ENCODE peak calls at places on chromosomes 3 and 15, in five cellular contexts. Q is A673, A is body of pancreas, U is GM12865, X is transverse colon. J is an unnamed sample.

GRCh38 chr3:74562528-74563190 is 51.8 kb downstream of the CNTN3 start:
- DNase-seq in Q (no peak), U (no peak), A (no peak), X (no peak), J (no peak)

GRCh38 chr15:51828621-51829359 is 663 bp upstream of the TMOD3 start:
- DNase-seq in A (no peak), Q (no peak), U (no peak), X (no peak), J (peak)

GRCh38 chr15:52306270-52306669 is 10.7 kb upstream of the MYO5C start:
- DNase-seq in U (no peak), A (no peak), X (no peak), Q (no peak), J (no peak)

GRCh38 chr3:146026547-146026946 is 134.4 kb downstream of the PLOD2 start:
- DNase-seq in Q (peak), A (no peak), U (no peak), X (no peak), J (no peak)

GRCh38 chr3:187795207-187795960 is 50.1 kb upstream of the BCL6 start:
- DNase-seq in X (peak), A (peak), U (no peak), Q (no peak), J (peak)

GRCh38 chr15:51647128-51647562 is 24.6 kb upstream of the DMXL2 start:
- DNase-seq in Q (peak), U (peak), A (no peak), X (peak), J (peak)

GRCh38 chr15:81327526-81327925 is 3.6 kb upstream of the STARD5 start:
- DNase-seq in U (no peak), Q (no peak), A (no peak), X (no peak), J (no peak)

GRCh38 chr3:195195321-195196209 is 75.4 kb downstream of the XXYLT1 start:
- DNase-seq in U (no peak), Q (peak), A (no peak), X (no peak), J (no peak)

GRCh38 chr3:89113887-89114840 is 6.7 kb downstream of the EPHA3 start:
- DNase-seq in A (peak), Q (peak), U (peak), X (peak), J (peak)

GRCh38 chr3:133901083-133901482 is 5.4 kb upstream of the RAB6B start:
- DNase-seq in Q (no peak), U (no peak), X (no peak), A (no peak), J (no peak)

GRCh38 chr15:76904461-76905012 is 603 bp downstream of the SCAPER start:
- DNase-seq in X (peak), A (peak), Q (peak), U (peak), J (peak)

GRCh38 chr3:137110392-137110996 is 152.7 kb downstream of the IL20RB start:
- DNase-seq in Q (peak), X (no peak), U (peak), A (no peak), J (peak)

GRCh38 chr3:120795017-120795648 is 52.6 kb downstream of the GTF2E1 start:
- DNase-seq in U (peak), A (peak), X (peak), Q (peak), J (peak)

GRCh38 chr3:171704814-171705213 is 105.5 kb downstream of the PLD1 start:
- DNase-seq in U (no peak), X (no peak), Q (peak), A (no peak), J (no peak)

GRCh38 chr3:171700157-171700556 is 110.1 kb downstream of the PLD1 start:
- DNase-seq in U (no peak), X (no peak), Q (no peak), A (no peak), J (no peak)

GRCh38 chr3:171700653-171701052 is 109.6 kb downstream of the PLD1 start:
- DNase-seq in Q (no peak), A (no peak), U (no peak), X (no peak), J (no peak)

GRCh38 chr3:171703144-171703543 is 107.1 kb downstream of the PLD1 start:
- DNase-seq in U (no peak), Q (no peak), A (no peak), X (no peak), J (no peak)

DNA sequence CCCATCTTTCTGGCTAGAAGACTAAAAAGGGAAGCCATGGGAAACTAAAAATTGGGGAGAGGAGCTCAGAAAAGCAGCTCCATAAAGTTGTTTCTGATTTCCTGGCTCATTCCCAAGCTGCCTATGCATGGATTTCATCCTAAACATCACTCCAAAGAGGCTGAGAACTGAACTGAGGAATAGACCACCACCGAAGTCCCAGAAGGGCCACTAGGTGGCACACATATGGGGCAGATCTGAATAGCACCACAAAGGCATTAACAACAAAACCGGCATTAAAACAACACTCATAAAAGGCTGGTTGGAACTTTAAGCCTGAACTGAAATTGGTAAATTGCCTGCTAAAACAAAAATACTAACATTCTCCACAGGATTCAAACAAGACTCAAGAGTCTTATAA is 106.3 kb downstream of the PLD1 start:
- DNase-seq in Q (peak), A (peak), X (peak), U (peak), J (peak)
- TF ChIP-seq CTCF in Q (peak), A (peak), X (peak), U (peak), J (peak)

DNA sequence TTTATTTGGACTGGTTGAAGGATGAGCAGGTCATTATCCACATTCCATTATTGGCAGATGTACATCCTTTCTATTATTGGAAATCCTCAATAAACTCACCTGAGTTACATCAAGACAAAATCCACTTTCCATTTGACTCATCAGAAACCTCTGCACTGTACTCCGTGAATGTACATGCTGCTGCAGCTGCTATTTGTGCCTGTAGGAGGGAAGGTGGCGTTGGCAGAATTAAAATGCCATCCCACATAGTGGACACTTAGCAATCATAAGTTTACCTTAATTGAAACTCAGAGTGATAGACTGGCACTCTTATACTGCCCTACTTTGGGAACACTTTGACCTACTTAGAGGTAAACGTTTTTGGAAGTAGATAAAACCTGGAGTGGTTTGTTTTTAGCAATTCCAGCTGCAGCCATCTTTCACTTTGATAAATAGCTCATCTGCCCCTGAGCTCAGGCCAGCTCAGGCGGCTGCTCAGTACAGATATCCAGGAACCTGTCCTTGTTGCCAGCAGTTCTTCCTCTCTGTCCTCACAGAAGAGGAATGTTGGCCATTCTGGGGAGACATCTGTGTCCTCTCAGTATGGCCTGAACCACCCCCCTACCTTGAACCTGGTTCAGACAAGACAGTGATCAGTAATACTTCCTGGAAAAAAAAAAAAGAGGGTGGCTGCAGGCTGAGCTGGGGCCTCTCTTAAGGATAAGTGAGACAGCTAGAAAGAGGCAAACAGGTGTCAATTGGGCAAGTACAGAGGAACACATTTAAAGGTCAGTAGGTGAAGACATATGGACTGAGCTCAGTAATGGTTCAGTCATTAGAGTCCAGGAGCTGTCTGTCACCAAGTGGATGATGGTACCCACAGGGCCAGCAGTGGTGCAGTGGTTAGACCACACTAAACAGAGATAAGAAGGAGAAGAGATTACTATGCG is 153.4 kb upstream of the UMPS start:
- DNase-seq in U (peak), Q (no peak), X (no peak), A (no peak), J (no peak)
- TF ChIP-seq CTCF in U (peak), Q (no peak), X (no peak), A (no peak), J (no peak)

GRCh38 chr3:71376499-71376898 is 207.0 kb downstream of the FOXP1 start:
- DNase-seq in U (no peak), X (no peak), Q (no peak), A (no peak), J (no peak)

GRCh38 chr3:71376911-71377310 is 206.6 kb downstream of the FOXP1 start:
- DNase-seq in U (no peak), Q (no peak), A (no peak), X (no peak), J (no peak)

GRCh38 chr3:71378509-71378908 is 205.0 kb downstream of the FOXP1 start:
- DNase-seq in U (no peak), A (no peak), X (no peak), Q (no peak), J (no peak)

GRCh38 chr3:71384393-71384792 is 199.1 kb downstream of the FOXP1 start:
- DNase-seq in Q (no peak), U (no peak), A (no peak), X (no peak), J (no peak)

GRCh38 chr3:71380096-71380495 is 203.4 kb downstream of the FOXP1 start:
- DNase-seq in U (no peak), Q (no peak), A (no peak), X (no peak), J (no peak)
- TF ChIP-seq CTCF in U (no peak), Q (no peak), A (no peak), X (no peak), J (no peak)

GRCh38 chr3:62032738-62033137 is 340.6 kb downstream of the FEZF2 start:
- DNase-seq in X (no peak), U (no peak), A (no peak), Q (no peak), J (no peak)
- TF ChIP-seq CTCF in X (no peak), U (no peak), A (no peak), Q (no peak), J (no peak)

DNA sequence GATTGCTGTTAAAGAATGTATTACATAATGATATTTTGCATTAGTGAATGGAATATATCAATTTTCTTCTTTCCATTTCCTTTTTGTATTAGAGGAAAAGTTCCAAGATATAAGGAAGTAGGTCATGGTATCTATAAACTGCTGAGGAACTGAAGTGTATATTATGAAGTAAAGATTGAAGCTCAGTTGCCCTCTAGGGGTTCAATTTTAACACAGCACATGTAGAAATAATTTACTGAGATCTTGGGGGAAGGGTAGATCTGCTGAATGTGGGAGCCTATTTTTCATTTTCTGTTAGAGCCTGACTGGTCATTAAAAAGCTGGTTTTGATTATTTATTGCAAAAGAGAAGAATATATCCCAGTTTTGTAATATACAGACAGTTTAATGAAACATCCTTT is 45.2 kb downstream of the CMC1 start:
- DNase-seq in X (no peak), U (peak), Q (peak), A (no peak), J (no peak)
- TF ChIP-seq CTCF in X (peak), U (peak), Q (peak), A (peak), J (no peak)

DNA sequence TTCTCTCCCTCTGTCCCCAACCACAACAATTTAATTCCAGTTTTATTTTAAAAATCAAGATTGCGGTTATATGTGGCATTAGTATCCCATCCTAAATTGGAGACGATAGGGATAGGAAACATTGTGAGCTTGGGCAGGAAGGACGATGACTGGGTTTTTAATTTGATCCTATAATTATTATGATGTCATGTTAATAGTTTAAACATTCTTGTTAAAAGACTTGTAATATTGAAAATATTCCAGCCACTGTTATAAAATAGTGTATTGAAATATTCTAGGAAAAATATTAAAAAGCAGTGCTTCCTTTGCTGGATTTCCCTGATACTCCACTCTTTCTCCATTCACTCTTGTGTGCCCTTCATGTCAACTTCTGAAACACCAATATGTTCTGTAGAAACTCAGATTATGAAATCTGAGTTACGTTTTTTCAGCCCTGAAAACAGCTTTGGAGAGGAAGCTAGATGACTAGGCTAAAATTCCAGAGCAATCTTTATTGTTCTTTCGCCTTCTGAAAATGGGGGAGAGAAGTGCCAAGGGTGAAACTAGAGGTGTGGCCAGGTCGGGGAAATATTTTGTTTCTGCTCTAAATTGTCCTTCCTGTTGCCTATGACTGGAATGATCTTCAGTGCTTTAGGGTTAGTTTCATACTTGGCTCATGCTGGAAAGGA is 46.1 kb upstream of the MAP3K13 start:
- DNase-seq in U (peak), X (no peak), Q (peak), A (no peak), J (peak)
- TF ChIP-seq CTCF in U (no peak), X (no peak), Q (no peak), A (no peak), J (no peak)

GRCh38 chr15:62706361-62706760 is 336.2 kb upstream of the TPM1 start:
- DNase-seq in U (no peak), A (no peak), Q (no peak), X (no peak), J (no peak)
- TF ChIP-seq CTCF in U (no peak), A (no peak), Q (peak), X (no peak), J (no peak)

GRCh38 chr15:56817690-56818089 is 84.4 kb upstream of the ZNF280D start:
- DNase-seq in X (no peak), U (no peak), A (no peak), Q (peak), J (no peak)

GRCh38 chr15:56817266-56817665 is 84.0 kb upstream of the ZNF280D start:
- DNase-seq in A (no peak), X (no peak), U (no peak), Q (peak), J (no peak)

GRCh38 chr15:56824174-56824573 is 90.9 kb upstream of the ZNF280D start:
- DNase-seq in A (no peak), U (no peak), Q (no peak), X (no peak), J (no peak)

GRCh38 chr15:56820333-56820732 is 87.0 kb upstream of the ZNF280D start:
- DNase-seq in A (no peak), X (no peak), U (no peak), Q (no peak), J (no peak)

DNA sequence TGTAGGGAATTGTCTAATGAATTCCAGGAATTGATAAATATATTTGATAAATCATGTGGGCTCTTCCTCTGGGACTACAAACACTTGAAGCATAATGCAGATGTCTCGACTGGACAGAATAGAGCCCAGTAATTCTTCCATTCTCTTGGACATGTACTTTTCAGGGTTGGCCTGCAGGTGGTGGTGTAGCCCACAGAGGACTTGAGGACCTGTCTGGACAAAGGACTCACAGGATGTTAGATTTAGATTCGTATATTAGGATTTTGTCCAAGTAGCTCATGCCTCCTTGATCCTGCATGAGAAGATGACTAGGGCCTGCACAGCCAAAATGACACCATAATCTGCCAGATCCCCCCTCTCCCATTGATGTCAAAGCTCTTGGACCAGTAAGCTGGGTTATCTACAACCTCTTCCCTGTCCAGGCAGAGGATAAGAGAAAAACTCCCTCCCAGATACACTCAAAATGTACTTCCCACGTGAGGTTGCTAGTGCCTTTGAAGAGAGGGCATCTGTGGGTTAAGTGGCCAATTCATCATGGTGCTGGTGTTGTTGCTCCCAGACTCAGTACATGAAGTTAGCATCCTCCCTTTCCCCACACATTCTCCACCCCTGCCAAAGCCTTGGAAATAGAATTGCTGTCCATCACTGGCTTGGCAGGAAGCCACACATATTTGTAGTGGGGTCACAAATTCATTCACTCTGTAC is 88.6 kb upstream of the ZNF280D start:
- DNase-seq in X (peak), U (peak), Q (peak), A (peak), J (peak)
- TF ChIP-seq CTCF in X (peak), U (peak), Q (peak), A (peak), J (peak)